ENCODE peak calls at places on chromosomes 4 and X, in six cellular contexts. Z is HepG2, U is esophagus muscularis mucosa, N is GM12878, C is transverse colon, P is sigmoid colon. T is an unnamed sample.

GRCh38 chrX:42951747-42952146 is 173.8 kb upstream of the PPP1R2C start:
- DNase-seq in C (no peak), N (no peak), Z (no peak), P (no peak), U (no peak), T (no peak)

GRCh38 chrX:39195156-39195555 is 393.9 kb downstream of the MID1IP1 start:
- DNase-seq in P (no peak), U (no peak), N (no peak), C (no peak), Z (no peak), T (no peak)

GRCh38 chrX:23332888-23333821 is 1.5 kb upstream of the PTCHD1 start:
- DNase-seq in Z (no peak), C (peak), N (no peak), U (no peak), P (no peak), T (no peak)

GRCh38 chr4:39699676-39700409 is 1.9 kb downstream of the UBE2K start:
- DNase-seq in P (no peak), N (no peak), U (no peak), Z (peak), C (no peak), T (no peak)

GRCh38 chrX:38304010-38304409 is 23.3 kb downstream of the RPGR start:
- DNase-seq in P (no peak), Z (peak), U (no peak), N (no peak), C (no peak), T (no peak)

GRCh38 chr4:151260526-151260925 is 16.4 kb upstream of the PRSS48 start:
- DNase-seq in C (no peak), U (no peak), Z (no peak), P (no peak), N (no peak), T (no peak)

GRCh38 chr4:21205821-21206531 is 505.7 kb downstream of the PACRGL start:
- DNase-seq in Z (peak), N (no peak), C (no peak), P (no peak), U (no peak), T (no peak)

GRCh38 chrX:138034136-138034535 is 468.2 kb downstream of the ZIC3 start:
- DNase-seq in C (no peak), P (no peak), U (no peak), N (no peak), Z (no peak), T (no peak)

GRCh38 chrX:72258174-72258573 is 18.9 kb downstream of the RPS4X start:
- DNase-seq in N (no peak), P (no peak), C (no peak), Z (peak), U (no peak), T (no peak)

GRCh38 chr4:8395504-8395903 is 45.0 kb downstream of the ACOX3 start:
- DNase-seq in U (no peak), N (no peak), P (no peak), C (no peak), Z (no peak), T (no peak)

GRCh38 chr4:15149842-15150592 is 147.7 kb downstream of the CPEB2 start:
- DNase-seq in U (peak), C (peak), Z (peak), N (peak), P (peak), T (no peak)

GRCh38 chrX:4435905-4436304 is 722.5 kb upstream of the PRKX start:
- DNase-seq in U (no peak), Z (no peak), N (no peak), C (no peak), P (no peak), T (no peak)

GRCh38 chrX:150063138-150063518 is 124.8 kb upstream of the EOLA2 start:
- DNase-seq in P (no peak), Z (no peak), C (no peak), N (no peak), U (peak), T (no peak)

GRCh38 chr4:156512622-156513021 is 459.0 kb downstream of the PDGFC start:
- DNase-seq in P (no peak), U (no peak), C (no peak), N (no peak), Z (no peak), T (no peak)

GRCh38 chr4:141046255-141046654 is 87.0 kb downstream of the RNF150 start:
- DNase-seq in U (no peak), P (peak), Z (peak), C (no peak), N (no peak), T (no peak)

GRCh38 chr4:175531405-175532091 is 280.5 kb downstream of the GPM6A start:
- DNase-seq in P (no peak), U (no peak), C (no peak), N (no peak), Z (no peak), T (no peak)

GRCh38 chrX:74383611-74384010 is 37.7 kb upstream of the SLC16A2 start:
- DNase-seq in N (no peak), U (no peak), C (peak), Z (peak), P (no peak), T (no peak)

GRCh38 chr4:108355523-108356208 is 186.9 kb upstream of the LEF1 start:
- DNase-seq in Z (no peak), P (no peak), U (no peak), N (no peak), C (no peak), T (no peak)

GRCh38 chrX:38214551-38214950 is 6.1 kb downstream of the SRPX start:
- DNase-seq in C (no peak), U (no peak), N (no peak), P (no peak), Z (no peak), T (no peak)

GRCh38 chr4:98521486-98521885 is 136.9 kb downstream of the TSPAN5 start:
- DNase-seq in C (no peak), N (no peak), U (no peak), P (no peak), Z (no peak), T (no peak)

GRCh38 chr4:123505457-123506310 is 109.1 kb downstream of the SPRY1 start:
- DNase-seq in U (no peak), P (peak), C (peak), N (no peak), Z (peak), T (no peak)

GRCh38 chrX:144918936-144919335 is 328.4 kb upstream of the SPANXN1 start:
- DNase-seq in P (no peak), N (no peak), C (no peak), Z (no peak), U (no peak), T (no peak)

GRCh38 chrX:352582-353314 is 34.0 kb downstream of the PPP2R3B start:
- DNase-seq in C (no peak), Z (no peak), N (no peak), U (no peak), P (peak), T (no peak)

GRCh38 chrX:42567268-42567667 is 210.7 kb downstream of the PPP1R2C start:
- DNase-seq in Z (no peak), P (no peak), U (no peak), N (no peak), C (no peak), T (no peak)

GRCh38 chrX:37302569-37302968 is 46.6 kb upstream of the PRRG1 start:
- DNase-seq in P (no peak), U (no peak), N (no peak), C (peak), Z (peak), T (no peak)

GRCh38 chrX:44914532-44915198 is 41.7 kb downstream of the KDM6A start:
- DNase-seq in N (no peak), U (no peak), C (no peak), Z (no peak), P (no peak), T (no peak)

GRCh38 chr4:40231464-40231863 is 34.6 kb downstream of the RHOH start:
- DNase-seq in C (no peak), N (no peak), P (no peak), U (no peak), Z (no peak), T (no peak)

GRCh38 chr4:81472249-81473085 is 760 bp upstream of the RASGEF1B start:
- DNase-seq in P (peak), C (peak), U (no peak), Z (peak), N (peak), T (no peak)
- TF ChIP-seq CTCF in P (no peak), C (peak), U (no peak), Z (peak), N (peak), T (peak)

GRCh38 chr4:165328101-165328425 is 594 bp downstream of the MSMO1 start:
- DNase-seq in P (no peak), U (no peak), Z (no peak), N (no peak), C (no peak), T (no peak)
- TF ChIP-seq POLR2A in P (no peak), U (no peak), Z (no peak), N (no peak), C (no peak), T (no peak)

GRCh38 chr4:74603186-74603585 is 158.2 kb downstream of the AREG start:
- DNase-seq in C (no peak), N (no peak), P (no peak), U (no peak), Z (no peak), T (no peak)
- TF ChIP-seq POLR2AphosphoS5 in C (no peak), N (no peak), P (no peak), U (no peak), Z (no peak), T (no peak)

DNA sequence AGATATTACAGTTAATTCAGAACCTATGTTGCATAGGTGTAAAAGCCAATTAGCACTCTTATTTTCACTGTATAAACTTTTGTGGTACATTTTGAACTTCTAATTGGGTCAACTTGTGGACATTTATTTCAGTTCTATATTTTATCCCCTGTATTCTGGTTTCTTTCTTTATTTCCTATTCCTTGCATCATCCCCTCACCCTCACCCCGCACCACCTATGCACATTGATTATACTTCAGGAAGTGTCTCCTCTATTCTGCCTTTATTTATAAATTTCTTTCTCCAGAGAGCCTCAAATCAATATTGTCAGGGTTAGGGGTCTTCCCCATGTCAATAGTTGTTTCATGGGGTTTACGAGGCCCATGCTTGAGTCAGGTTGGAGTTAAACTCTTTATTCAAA is 83.1 kb downstream of the TEX13C start:
- DNase-seq in Z (no peak), P (no peak), U (no peak), N (no peak), C (no peak), T (no peak)
- TF ChIP-seq CTCF in Z (no peak), P (no peak), U (no peak), N (no peak), C (no peak), T (no peak)

GRCh38 chr4:31807036-31807435 is 1086.9 kb downstream of the PCDH7 start:
- DNase-seq in Z (no peak), N (no peak), C (no peak), P (no peak), U (no peak), T (no peak)
- TF ChIP-seq POLR2A in Z (no peak), N (no peak), C (no peak), P (no peak), U (no peak), T (no peak)